ENCODE peak calls at places on chromosomes 13 and 19, in six cellular contexts. W is cardiac muscle cell, F is WERI-Rb-1, G is K562, L is GM12878, E is fibroblast of mammary gland. S is an unnamed sample.

GRCh38 chr19:934865-935422 is 9.1 kb downstream of the ARID3A start:
- DNase-seq in W (peak; percentile 90), F (no peak), G (no peak), L (no peak), E (peak; percentile 48), S (no peak)

GRCh38 chr19:55391702-55392615 is 6.2 kb downstream of the RPL28 start:
- DNase-seq in W (no peak), F (no peak), G (no peak), L (no peak), E (peak; percentile 80), S (no peak)

GRCh38 chr13:56886398-56886797 is 254.3 kb upstream of the PRR20A start:
- DNase-seq in W (no peak), F (no peak), G (no peak), L (no peak), E (no peak), S (no peak)

GRCh38 chr19:42074513-42075363 is 1.2 kb upstream of the ZNF574 start:
- DNase-seq in W (peak; percentile 22), F (no peak), G (peak; percentile 75), L (no peak), E (peak; percentile 28), S (peak; percentile 70)

GRCh38 chr19:2385053-2385721 is 25.1 kb downstream of the TMPRSS9 start:
- DNase-seq in W (peak; percentile 72), F (peak; percentile 82), G (peak; percentile 94), L (no peak), E (peak; percentile 95), S (no peak)

GRCh38 chr13:110509971-110510786 is 51.3 kb downstream of the RAB20 start:
- DNase-seq in W (peak; percentile 14), F (no peak), G (peak; percentile 67), L (no peak), E (no peak), S (no peak)

GRCh38 chr19:291561-292280 is 518 bp upstream of the PLPP2 start:
- DNase-seq in W (no peak), F (no peak), G (peak; percentile 53), L (no peak), E (no peak), S (no peak)

GRCh38 chr13:21405309-21405708 is 53.8 kb downstream of the ZDHHC20 start:
- DNase-seq in W (no peak), F (no peak), G (no peak), L (no peak), E (no peak), S (no peak)

GRCh38 chr13:21015284-21015683 is 46.1 kb downstream of the LATS2 start:
- DNase-seq in W (peak; percentile 34), F (no peak), G (no peak), L (no peak), E (peak; percentile 60), S (no peak)

GRCh38 chr13:100560498-100561215 is 27.9 kb downstream of the GGACT start:
- DNase-seq in W (no peak), F (no peak), G (no peak), L (no peak), E (no peak), S (no peak)

GRCh38 chr13:98487016-98487415 is 89.9 kb downstream of the STK24 start:
- DNase-seq in W (no peak), F (no peak), G (no peak), L (no peak), E (peak; percentile 19), S (no peak)

GRCh38 chr13:105634059-105634458 is 901.4 kb downstream of the EFNB2 start:
- DNase-seq in W (no peak), F (no peak), G (no peak), L (no peak), E (peak; percentile 4), S (no peak)

GRCh38 chr13:73074101-73074500 is 15.3 kb downstream of the KLF5 start:
- DNase-seq in W (peak; percentile 28), F (no peak), G (no peak), L (no peak), E (no peak), S (peak; percentile 18)

GRCh38 chr13:111575719-111576118 is 255.3 kb downstream of the TEX29 start:
- DNase-seq in W (no peak), F (no peak), G (no peak), L (no peak), E (no peak), S (no peak)

GRCh38 chr19:8373867-8374813 is 10.2 kb downstream of the ANGPTL4 start:
- DNase-seq in W (peak; percentile 23), F (no peak), G (peak; percentile 59), L (no peak), E (no peak), S (no peak)

GRCh38 chr19:15371119-15371518 is 8.5 kb downstream of the AKAP8 start:
- DNase-seq in W (no peak), F (no peak), G (no peak), L (no peak), E (no peak), S (no peak)

GRCh38 chr19:33366127-33366526 is 7.4 kb upstream of the CEBPG start:
- DNase-seq in W (no peak), F (no peak), G (no peak), L (no peak), E (no peak), S (no peak)

GRCh38 chr13:74145249-74145970 is 11.2 kb upstream of the KLF12 start:
- DNase-seq in W (peak; percentile 72), F (no peak), G (no peak), L (no peak), E (peak; percentile 49), S (no peak)

GRCh38 chr19:21912654-21913053 is 76.7 kb upstream of the ZNF43 start:
- DNase-seq in W (no peak), F (peak; percentile 6), G (peak; percentile 10), L (no peak), E (no peak), S (no peak)

GRCh38 chr13:26881154-26881553 is 120.6 kb upstream of the GPR12 start:
- DNase-seq in W (peak; percentile 72), F (no peak), G (no peak), L (no peak), E (peak; percentile 35), S (no peak)

GRCh38 chr13:26878465-26878864 is 117.9 kb upstream of the GPR12 start:
- DNase-seq in W (no peak), F (no peak), G (no peak), L (no peak), E (no peak), S (no peak)

GRCh38 chr13:26883613-26884257 is 123.1 kb upstream of the GPR12 start:
- DNase-seq in W (no peak), F (no peak), G (no peak), L (no peak), E (no peak), S (no peak)

GRCh38 chr13:26882731-26883130 is 122.1 kb upstream of the GPR12 start:
- DNase-seq in W (no peak), F (no peak), G (no peak), L (no peak), E (no peak), S (peak; percentile 3)

DNA sequence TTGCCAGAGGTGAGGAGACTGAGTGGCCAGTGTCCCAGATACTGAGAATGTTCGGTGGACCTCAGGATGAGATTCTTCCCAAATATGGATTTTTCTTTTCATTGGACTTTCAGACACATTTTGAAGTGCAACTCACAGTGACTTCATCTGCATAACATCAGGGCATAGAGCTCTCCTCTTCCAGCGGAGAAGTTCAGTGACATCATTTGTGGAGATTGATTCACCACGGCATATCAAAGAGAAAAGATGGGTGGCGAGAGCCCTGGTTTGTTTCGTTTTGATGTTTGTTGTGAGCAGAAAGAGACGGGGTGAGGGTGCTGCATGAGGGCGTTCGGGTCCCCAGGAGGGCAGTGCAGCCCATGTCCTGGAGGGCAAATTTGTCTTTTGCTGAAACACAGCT is 120.2 kb upstream of the GPR12 start:
- DNase-seq in W (peak; percentile 15), F (no peak), G (no peak), L (no peak), E (peak; percentile 13), S (no peak)
- H3K4me3 ChIP-seq in W (no peak overlapping the region), F (no peak overlapping the region), G (no peak overlapping the region), L (no peak overlapping the region), E (no peak overlapping the region), S (no peak overlapping the region)

DNA sequence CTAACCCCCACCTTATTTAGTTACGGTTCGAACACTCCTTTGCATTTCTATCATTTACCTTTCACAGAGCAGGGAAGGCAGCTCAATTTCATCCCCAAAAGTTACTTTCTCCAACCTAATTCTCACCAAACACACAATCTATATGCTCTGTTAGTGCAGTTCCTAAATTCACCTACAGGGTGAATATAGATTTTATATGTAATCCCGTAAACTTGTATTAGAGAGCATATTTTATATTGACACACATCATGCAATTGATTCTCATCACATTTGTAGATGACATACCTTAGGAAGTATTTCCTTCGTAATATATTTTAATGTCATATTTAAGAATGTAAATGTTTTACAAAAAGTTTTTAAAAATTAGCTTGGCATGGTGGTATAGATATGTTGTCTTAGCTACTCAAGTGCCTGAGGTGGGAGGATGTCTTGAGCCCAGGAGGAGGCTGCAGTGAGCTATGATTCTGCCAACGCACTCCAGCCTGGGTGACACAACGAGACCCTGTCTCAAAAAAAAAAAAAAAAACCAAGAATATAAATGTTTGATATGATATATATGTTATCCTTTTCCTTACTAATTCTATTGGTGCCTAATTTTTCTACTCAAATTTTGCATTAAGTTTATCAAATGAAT is 57.3 kb upstream of the TNFRSF19 start:
- DNase-seq in W (no peak), F (no peak), G (no peak), L (no peak), E (no peak), S (peak; percentile 52)
- TF ChIP-seq CTCF in W (peak; percentile 7), F (no peak), G (no peak), L (peak; percentile 17), E (peak; percentile 13), S (no peak)

GRCh38 chr13:36673352-36673751 is 468 bp upstream of the SERTM1 start:
- DNase-seq in W (no peak), F (no peak), G (no peak), L (no peak), E (no peak), S (no peak)

GRCh38 chr13:36673838-36674326 is at the start of gene SERTM1:
- DNase-seq in W (peak; percentile 36), F (peak; percentile 59), G (no peak), L (no peak), E (peak; percentile 30), S (no peak)

GRCh38 chr13:36674337-36675212 is 755 bp downstream of the SERTM1 start:
- DNase-seq in W (no peak), F (no peak), G (no peak), L (no peak), E (no peak), S (no peak)

GRCh38 chr13:36680918-36681317 is 7.1 kb downstream of the SERTM1 start:
- DNase-seq in W (no peak), F (no peak), G (no peak), L (no peak), E (peak; percentile 83), S (no peak)

GRCh38 chr13:36675213-36675536 is 1.4 kb downstream of the SERTM1 start:
- DNase-seq in W (no peak), F (no peak), G (no peak), L (no peak), E (no peak), S (no peak)
- H3K4me3 ChIP-seq in W (no peak overlapping the region), F (no peak overlapping the region), G (no peak overlapping the region), L (no peak overlapping the region), E (no peak overlapping the region), S (no peak overlapping the region)

GRCh38 chr13:39602614-39603366 is at the start of gene LHFPL6:
- DNase-seq in W (peak; percentile 87), F (peak; percentile 75), G (no peak), L (no peak), E (peak; percentile 69), S (peak; percentile 81)
- TF ChIP-seq CTCF in W (peak; percentile 54), F (peak; percentile 43), G (no peak), L (peak; percentile 9), E (peak; percentile 31), S (peak; percentile 19)

S was measured in GM12865.